ENCODE peak calls at places on chromosomes 2 and 18, in four cellular contexts. One of them, this sample, is unnamed.

GRCh38 chr18:57084331-57085298 is 62.3 kb upstream of the BOD1L2 start:
- DNase-seq in IMR-90: no peak
- DNase-seq in H1: no peak
- DNase-seq in H9: no peak
- DNase-seq in this sample: no peak

GRCh38 chr2:105604938-105605337 is 139.8 kb upstream of the NCK2 start:
- DNase-seq in H9: no peak
- DNase-seq in H1: no peak
- DNase-seq in IMR-90: no peak
- DNase-seq in this sample: no peak

GRCh38 chr2:69380072-69380917 is 6.7 kb downstream of the GFPT1 start:
- DNase-seq in IMR-90: peak
- DNase-seq in H1: no peak
- DNase-seq in H9: no peak
- DNase-seq in this sample: no peak

GRCh38 chr2:239321596-239322413 is 79.0 kb downstream of the HDAC4 start:
- DNase-seq in H9: peak
- DNase-seq in H1: no peak
- DNase-seq in IMR-90: no peak
- DNase-seq in this sample: no peak

GRCh38 chr2:173602153-173602552 is 247.5 kb downstream of the CDCA7 start:
- DNase-seq in H1: no peak
- DNase-seq in H9: no peak
- DNase-seq in IMR-90: no peak
- DNase-seq in this sample: no peak

GRCh38 chr18:76752400-76752799 is 70.0 kb upstream of the ZNF236 start:
- DNase-seq in H1: no peak
- DNase-seq in H9: no peak
- DNase-seq in IMR-90: no peak
- DNase-seq in this sample: no peak

GRCh38 chr2:119264781-119265692 is 41.4 kb downstream of the STEAP3 start:
- DNase-seq in H1: no peak
- DNase-seq in H9: peak
- DNase-seq in IMR-90: peak
- DNase-seq in this sample: no peak

GRCh38 chr2:190344275-190344827 is 962 bp downstream of the INPP1 start:
- DNase-seq in IMR-90: no peak
- DNase-seq in H9: no peak
- DNase-seq in H1: no peak
- DNase-seq in this sample: no peak

GRCh38 chr18:79567481-79568147 is 112.0 kb upstream of the CTDP1 start:
- DNase-seq in H9: peak
- DNase-seq in H1: peak
- DNase-seq in IMR-90: peak
- DNase-seq in this sample: peak

GRCh38 chr18:13520306-13520705 is 206.1 kb downstream of the FAM210A start:
- DNase-seq in H9: no peak
- DNase-seq in H1: no peak
- DNase-seq in IMR-90: no peak
- DNase-seq in this sample: no peak

GRCh38 chr2:174062934-174063333 is 97.8 kb upstream of the SP3 start:
- DNase-seq in IMR-90: no peak
- DNase-seq in H9: no peak
- DNase-seq in H1: no peak
- DNase-seq in this sample: peak

GRCh38 chr2:240644171-240644651 is 18.9 kb downstream of the GPR35 start:
- DNase-seq in H1: no peak
- DNase-seq in H9: peak
- DNase-seq in IMR-90: no peak
- DNase-seq in this sample: no peak

GRCh38 chr2:45162711-45163110 is 153.5 kb upstream of the SIX2 start:
- DNase-seq in H9: no peak
- DNase-seq in H1: no peak
- DNase-seq in IMR-90: no peak
- DNase-seq in this sample: no peak

GRCh38 chr2:65057391-65058052 is 1.3 kb downstream of the CEP68 start:
- DNase-seq in H9: no peak
- DNase-seq in IMR-90: peak
- DNase-seq in H1: no peak
- DNase-seq in this sample: no peak

GRCh38 chr2:24315669-24316068 is 44.7 kb downstream of the ITSN2 start:
- DNase-seq in H1: no peak
- DNase-seq in H9: no peak
- DNase-seq in IMR-90: no peak
- DNase-seq in this sample: no peak

GRCh38 chr18:48872234-48873145 is 78.3 kb downstream of the SMAD7 start:
- DNase-seq in IMR-90: peak
- DNase-seq in H1: no peak
- DNase-seq in H9: no peak
- DNase-seq in this sample: no peak

GRCh38 chr2:85409719-85410583 is at the start of gene CAPG:
- DNase-seq in H1: no peak
- DNase-seq in H9: peak
- DNase-seq in IMR-90: no peak
- DNase-seq in this sample: no peak

GRCh38 chr2:30691091-30691947 is 115.9 kb downstream of the CAPN13 start:
- DNase-seq in IMR-90: no peak
- DNase-seq in H9: no peak
- DNase-seq in H1: no peak
- DNase-seq in this sample: no peak

GRCh38 chr2:96105152-96105915 is 11.0 kb downstream of the ADRA2B start:
- DNase-seq in H9: no peak
- DNase-seq in H1: no peak
- DNase-seq in IMR-90: no peak
- DNase-seq in this sample: no peak

GRCh38 chr2:207987025-207987716 is 38.2 kb downstream of the PLEKHM3 start:
- DNase-seq in IMR-90: no peak
- DNase-seq in H9: no peak
- DNase-seq in H1: no peak
- DNase-seq in this sample: no peak

GRCh38 chr18:12421732-12422131 is 14.0 kb downstream of the PRELID3A start:
- DNase-seq in H1: no peak
- DNase-seq in H9: no peak
- DNase-seq in IMR-90: no peak
- DNase-seq in this sample: no peak

GRCh38 chr2:102520009-102520408 is 47.0 kb downstream of the SLC9A4 start:
- DNase-seq in H1: no peak
- DNase-seq in IMR-90: peak
- DNase-seq in H9: peak
- DNase-seq in this sample: peak

GRCh38 chr2:102664439-102665042 is 45.2 kb downstream of the SLC9A2 start:
- DNase-seq in H9: no peak
- DNase-seq in H1: no peak
- DNase-seq in IMR-90: peak
- DNase-seq in this sample: no peak

GRCh38 chr2:99488999-99489757 is 639 bp downstream of the REV1 start:
- DNase-seq in H9: peak
- DNase-seq in IMR-90: peak
- DNase-seq in H1: no peak
- DNase-seq in this sample: no peak

GRCh38 chr2:149065236-149065635 is 26.7 kb downstream of the LYPD6B start:
- DNase-seq in H1: no peak
- DNase-seq in IMR-90: peak
- DNase-seq in H9: no peak
- DNase-seq in this sample: no peak

GRCh38 chr2:144078091-144078490 is 441.8 kb downstream of the ZEB2 start:
- DNase-seq in H9: no peak
- DNase-seq in H1: no peak
- DNase-seq in IMR-90: peak
- DNase-seq in this sample: no peak

GRCh38 chr18:35756506-35757117 is 175.1 kb downstream of the GALNT1 start:
- DNase-seq in IMR-90: peak
- DNase-seq in H9: peak
- DNase-seq in H1: peak
- DNase-seq in this sample: peak

GRCh38 chr2:12674644-12675328 is 42.0 kb upstream of the TRIB2 start:
- DNase-seq in H9: no peak
- DNase-seq in IMR-90: no peak
- DNase-seq in H1: no peak
- DNase-seq in this sample: no peak

GRCh38 chr2:39736593-39736992 is 42.5 kb downstream of the THUMPD2 start:
- DNase-seq in IMR-90: peak
- DNase-seq in H1: no peak
- DNase-seq in H9: no peak
- DNase-seq in this sample: no peak

GRCh38 chr2:211674715-211675114 is 863.9 kb downstream of the ERBB4 start:
- DNase-seq in IMR-90: no peak
- DNase-seq in H9: no peak
- DNase-seq in H1: no peak
- DNase-seq in this sample: no peak

GRCh38 chr2:174184504-174184903 is 63.8 kb downstream of the OLA1 start:
- DNase-seq in H1: no peak
- DNase-seq in H9: no peak
- DNase-seq in IMR-90: no peak
- DNase-seq in this sample: no peak

GRCh38 chr2:101581675-101582299 is 106.9 kb upstream of the RFX8 start:
- DNase-seq in H1: no peak
- DNase-seq in IMR-90: no peak
- DNase-seq in H9: no peak
- DNase-seq in this sample: no peak

GRCh38 chr2:120228503-120228902 is 5.3 kb upstream of the TMEM185B start:
- DNase-seq in H1: no peak
- DNase-seq in H9: no peak
- DNase-seq in IMR-90: no peak
- DNase-seq in this sample: no peak

DNA sequence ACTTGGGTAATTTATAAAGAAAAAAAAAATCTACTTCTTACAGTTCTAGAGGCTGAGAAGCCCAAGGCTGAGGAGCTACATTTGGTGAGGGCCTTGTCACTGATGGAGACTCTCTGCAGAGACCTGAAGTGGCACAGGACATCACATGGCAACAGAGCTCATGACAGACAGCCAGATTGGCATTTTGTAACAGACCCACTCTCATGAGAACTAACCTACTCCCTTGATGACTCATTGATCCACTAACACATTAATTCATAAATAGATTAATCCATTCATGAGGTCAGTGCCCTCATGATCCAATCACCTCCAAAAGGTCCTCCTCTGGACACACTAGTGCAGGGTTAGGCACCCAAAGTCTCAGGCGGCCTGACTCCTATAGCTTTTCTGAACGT is 318.4 kb downstream of the GULP1 start:
- DNase-seq in H1: no peak
- DNase-seq in IMR-90: no peak
- DNase-seq in H9: no peak
- DNase-seq in this sample: no peak
- H2BK5ac ChIP-seq in H1: no peak
- H2BK5ac ChIP-seq in IMR-90: no peak
- H2BK5ac ChIP-seq in H9: no peak
- H2BK5ac ChIP-seq in this sample: no peak

DNA sequence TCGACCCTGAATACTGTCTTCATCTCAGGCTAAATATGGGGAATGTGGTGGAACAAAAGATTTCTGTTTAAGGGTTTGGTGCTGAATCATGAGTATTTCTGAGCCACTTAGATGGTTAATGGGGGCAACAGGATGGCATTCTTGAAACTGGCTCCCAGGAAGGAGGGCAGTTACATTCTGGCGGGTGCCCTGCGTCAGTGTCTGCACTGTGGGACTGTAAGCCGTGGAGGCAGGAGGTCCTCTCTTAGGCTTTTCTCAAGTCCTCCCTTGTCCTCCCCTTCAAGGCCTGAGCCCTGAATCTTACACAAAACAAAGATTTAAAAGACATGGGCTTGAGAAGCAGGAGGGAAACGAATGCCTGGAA is 45.7 kb downstream of the PSD4 start:
- DNase-seq in H1: no peak
- DNase-seq in IMR-90: no peak
- DNase-seq in H9: no peak
- DNase-seq in this sample: no peak
- H2BK5ac ChIP-seq in H1: no peak
- H2BK5ac ChIP-seq in IMR-90: no peak
- H2BK5ac ChIP-seq in H9: no peak
- H2BK5ac ChIP-seq in this sample: no peak

DNA sequence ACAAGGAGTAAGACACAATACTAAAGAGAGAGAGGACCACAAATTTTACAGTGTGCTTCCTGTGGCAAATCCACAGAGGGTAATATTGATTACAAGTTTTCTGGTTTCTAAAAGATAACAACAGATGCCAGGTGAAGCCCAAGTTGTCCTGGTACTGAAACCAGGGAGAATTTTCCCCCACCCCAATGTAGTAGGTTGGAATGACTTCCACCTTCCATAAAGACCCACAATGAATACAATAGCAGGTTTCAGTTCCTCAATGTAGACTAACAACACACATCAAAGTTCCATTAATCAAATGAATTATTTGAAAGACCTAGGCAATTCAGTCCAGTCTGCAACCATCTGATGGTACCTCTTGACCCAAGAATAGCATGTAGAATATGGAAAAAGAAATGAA is 44.0 kb upstream of the TMEM247 start:
- DNase-seq in H9: no peak
- DNase-seq in IMR-90: no peak
- DNase-seq in H1: no peak
- DNase-seq in this sample: no peak
- H2BK5ac ChIP-seq in H9: no peak
- H2BK5ac ChIP-seq in IMR-90: peak
- H2BK5ac ChIP-seq in H1: no peak
- H2BK5ac ChIP-seq in this sample: no peak

DNA sequence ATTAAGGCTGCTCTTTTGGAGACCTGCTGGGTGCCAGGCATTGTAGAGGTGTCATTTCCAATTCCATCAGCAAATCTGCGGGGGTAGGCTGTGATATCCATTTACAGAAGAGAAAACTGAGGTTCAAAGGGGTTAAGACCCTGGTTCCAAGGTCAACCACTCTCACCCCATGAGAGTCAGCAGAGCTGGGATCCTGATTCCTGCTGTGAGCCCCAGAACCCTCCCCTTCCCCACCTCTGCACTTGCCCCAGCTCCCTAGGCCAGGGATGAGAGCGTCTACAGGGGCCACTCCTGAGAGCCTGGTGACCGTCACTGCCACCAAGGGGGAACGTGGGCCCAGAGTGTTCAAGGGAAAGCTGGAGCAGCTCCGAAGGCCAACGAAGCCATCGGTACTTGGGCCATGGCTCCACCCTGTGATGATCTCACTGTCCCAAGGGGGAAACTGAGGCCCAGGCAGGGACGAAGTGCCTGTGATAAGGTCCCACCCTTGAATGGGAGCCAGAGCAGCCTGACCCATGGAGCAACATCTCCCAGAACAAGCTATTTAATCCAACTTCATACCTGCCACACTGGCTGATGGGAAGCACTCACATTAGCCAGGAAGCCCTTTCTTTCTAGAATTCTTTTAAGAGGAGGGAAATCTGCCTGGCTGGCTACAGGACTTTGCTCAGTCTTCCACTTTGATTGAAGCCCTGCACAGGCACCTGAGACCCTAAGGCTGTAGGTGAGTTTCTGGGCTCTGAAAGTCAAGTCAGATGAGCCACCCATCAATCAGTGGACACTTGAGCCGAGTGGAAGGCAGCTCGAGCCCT is 2.1 kb upstream of the HS6ST1 start:
- DNase-seq in H1: no peak
- DNase-seq in H9: no peak
- DNase-seq in IMR-90: no peak
- DNase-seq in this sample: no peak
- H2BK5ac ChIP-seq in H1: no peak
- H2BK5ac ChIP-seq in H9: no peak
- H2BK5ac ChIP-seq in IMR-90: no peak
- H2BK5ac ChIP-seq in this sample: no peak

GRCh38 chr2:234252766-234253165 is 202.3 kb downstream of the SPP2 start:
- DNase-seq in IMR-90: no peak
- DNase-seq in H9: no peak
- DNase-seq in H1: no peak
- DNase-seq in this sample: no peak
- H2BK5ac ChIP-seq in IMR-90: no peak
- H2BK5ac ChIP-seq in H9: no peak
- H2BK5ac ChIP-seq in H1: no peak
- H2BK5ac ChIP-seq in this sample: no peak

This sample was measured in neuronal stem cell.